ENCODE peak calls at places on chromosomes 6 and 20, in four cellular contexts. T is stimulated activated CD4-positive, alpha-beta T cell treated with anti-CD3 and anti-CD28 coated beads, Interleukin-2, amount 100 ng/mL, for 48 hours; W is fibroblast of mammary gland; Q is NCI-H1092. V is an unnamed sample.

GRCh38 chr6:52887912-52888535 is 21.5 kb downstream of the GSTA3 start:
- DNase-seq in T (no peak), W (peak), Q (no peak), V (no peak)

GRCh38 chr6:95240514-95240913 is 336.8 kb upstream of the MANEA start:
- DNase-seq in T (no peak), W (peak), Q (no peak), V (no peak)

GRCh38 chr6:30682181-30683117 is 4.0 kb downstream of the PPP1R18 start:
- DNase-seq in T (peak), W (peak), Q (no peak), V (peak)

GRCh38 chr20:51473256-51473655 is 69.3 kb downstream of the NFATC2 start:
- DNase-seq in T (no peak), W (no peak), Q (no peak), V (no peak)

GRCh38 chr6:69915346-69915745 is 49.0 kb downstream of the COL19A1 start:
- DNase-seq in T (no peak), W (no peak), Q (no peak), V (no peak)

GRCh38 chr6:142013286-142013685 is 119.4 kb upstream of the GJE1 start:
- DNase-seq in T (no peak), W (peak), Q (no peak), V (no peak)

GRCh38 chr6:79750806-79751205 is 119.7 kb downstream of the SH3BGRL2 start:
- DNase-seq in T (no peak), W (no peak), Q (peak), V (no peak)

GRCh38 chr20:36132802-36133211 is 21.7 kb upstream of the EPB41L1 start:
- DNase-seq in T (no peak), W (no peak), Q (no peak), V (no peak)

GRCh38 chr20:61166324-61166723 is 85.7 kb upstream of the CDH4 start:
- DNase-seq in T (no peak), W (peak), Q (no peak), V (no peak)

GRCh38 chr20:50636601-50637539 is 54.5 kb downstream of the RIPOR3 start:
- DNase-seq in T (no peak), W (no peak), Q (no peak), V (no peak)

GRCh38 chr6:137764464-137764863 is 102.6 kb upstream of the TNFAIP3 start:
- DNase-seq in T (no peak), W (peak), Q (no peak), V (no peak)

GRCh38 chr6:28001751-28002150 is 44.7 kb downstream of the OR2B6 start:
- DNase-seq in T (no peak), W (no peak), Q (no peak), V (no peak)

GRCh38 chr20:62965363-62965771 is 12.9 kb downstream of the SLC17A9 start:
- DNase-seq in T (no peak), W (no peak), Q (no peak), V (no peak)

GRCh38 chr6:142693446-142693845 is 251.5 kb downstream of the HIVEP2 start:
- DNase-seq in T (no peak), W (peak), Q (no peak), V (no peak)